ENCODE peak calls at places on chromosomes 2 and 18, in nine cellular contexts. E, Z, P, X, Y, N, Q, D and L are unnamed samples.

GRCh38 chr18:55421612-55422381 is 166.2 kb downstream of the TCF4 start:
- DNase-seq in E (peak; percentile 26), Z (peak; percentile 63), P (peak; percentile 18), X (peak; percentile 21), Y (no peak), N (peak; percentile 45), Q (no peak), D (no peak), L (no peak)

GRCh38 chr2:172096661-172097547 is 5.8 kb downstream of the DLX2 start:
- DNase-seq in E (peak; percentile 89), Z (peak; percentile 56), P (peak; percentile 83), X (no peak), Y (no peak), N (no peak), Q (peak; percentile 84), D (no peak), L (no peak)

GRCh38 chr2:26590439-26590838 is 50.7 kb downstream of the CIB4 start:
- DNase-seq in E (no peak), Z (no peak), P (no peak), X (no peak), Y (peak; percentile 8), N (no peak), Q (peak; percentile 34), D (no peak), L (no peak)

GRCh38 chr2:46518848-46519247 is 39.5 kb downstream of the TMEM247 start:
- DNase-seq in E (no peak), Z (no peak), P (no peak), X (no peak), Y (no peak), N (no peak), Q (no peak), D (peak; percentile 62), L (no peak)

GRCh38 chr2:208006833-208007232 is 18.5 kb downstream of the PLEKHM3 start:
- DNase-seq in E (peak; percentile 60), Z (peak; percentile 82), P (peak; percentile 68), X (no peak), Y (no peak), N (no peak), Q (no peak), D (no peak), L (no peak)

GRCh38 chr2:11075221-11075620 is 80.0 kb upstream of the SLC66A3 start:
- DNase-seq in E (no peak), Z (no peak), P (no peak), X (no peak), Y (no peak), N (no peak), Q (peak; percentile 76), D (no peak), L (no peak)

GRCh38 chr2:8193686-8194615 is 487.9 kb upstream of the ID2 start:
- DNase-seq in E (no peak), Z (no peak), P (no peak), X (no peak), Y (peak; percentile 76), N (no peak), Q (no peak), D (no peak), L (no peak)

GRCh38 chr18:48892146-48892855 is 58.5 kb downstream of the SMAD7 start:
- DNase-seq in E (no peak), Z (no peak), P (no peak), X (no peak), Y (no peak), N (no peak), Q (peak; percentile 83), D (no peak), L (no peak)

GRCh38 chr2:39666489-39667141 is 898 bp downstream of the TMEM178A start:
- DNase-seq in E (no peak), Z (peak; percentile 17), P (no peak), X (no peak), Y (no peak), N (no peak), Q (no peak), D (no peak), L (no peak)

GRCh38 chr2:96694816-96695455 is 44.9 kb downstream of the LMAN2L start:
- DNase-seq in E (no peak), Z (no peak), P (no peak), X (no peak), Y (no peak), N (no peak), Q (no peak), D (no peak), L (no peak)

GRCh38 chr2:161115205-161115604 is 45.0 kb upstream of the TANK start:
- DNase-seq in E (no peak), Z (no peak), P (no peak), X (no peak), Y (no peak), N (no peak), Q (no peak), D (no peak), L (no peak)

GRCh38 chr2:127897531-127898187 is 11.9 kb upstream of the AMMECR1L start:
- DNase-seq in E (no peak), Z (no peak), P (no peak), X (no peak), Y (no peak), N (no peak), Q (no peak), D (no peak), L (no peak)

GRCh38 chr2:19496646-19497045 is 138.2 kb upstream of the OSR1 start:
- DNase-seq in E (no peak), Z (no peak), P (no peak), X (no peak), Y (no peak), N (no peak), Q (no peak), D (no peak), L (no peak)

GRCh38 chr2:15982285-15982967 is 42.1 kb downstream of the MYCN start:
- DNase-seq in E (no peak), Z (no peak), P (no peak), X (peak; percentile 100), Y (peak; percentile 99), N (no peak), Q (no peak), D (no peak), L (no peak)

GRCh38 chr2:12167525-12168317 is 421.3 kb downstream of the LPIN1 start:
- DNase-seq in E (no peak), Z (no peak), P (no peak), X (peak; percentile 79), Y (peak; percentile 45), N (no peak), Q (no peak), D (no peak), L (no peak)

GRCh38 chr2:101205521-101205998 is 47.1 kb upstream of the CNOT11 start:
- DNase-seq in E (peak; percentile 80), Z (peak; percentile 72), P (peak; percentile 83), X (peak; percentile 30), Y (peak; percentile 65), N (no peak), Q (no peak), D (peak; percentile 25), L (peak; percentile 33)

GRCh38 chr2:19225931-19226330 is 132.5 kb downstream of the OSR1 start:
- DNase-seq in E (no peak), Z (no peak), P (no peak), X (no peak), Y (no peak), N (no peak), Q (no peak), D (no peak), L (no peak)

GRCh38 chr18:78816916-78817315 is 162.7 kb upstream of the SALL3 start:
- DNase-seq in E (no peak), Z (no peak), P (no peak), X (no peak), Y (no peak), N (no peak), Q (peak; percentile 42), D (no peak), L (no peak)
- TF ChIP-seq CTCF in E (no peak), Z (no peak), P (no peak), X (no peak), Y (no peak), N (no peak), Q (no peak), D (no peak), L (no peak)

GRCh38 chr2:65137197-65137780 is 7.4 kb upstream of the RAB1A start:
- DNase-seq in E (no peak), Z (no peak), P (no peak), X (no peak), Y (no peak), N (no peak), Q (no peak), D (no peak), L (no peak)

GRCh38 chr2:65144571-65144970 is 14.7 kb upstream of the RAB1A start:
- DNase-seq in E (no peak), Z (no peak), P (no peak), X (no peak), Y (no peak), N (no peak), Q (peak; percentile 17), D (no peak), L (no peak)

GRCh38 chr2:65146067-65146466 is 16.2 kb upstream of the RAB1A start:
- DNase-seq in E (no peak), Z (no peak), P (no peak), X (no peak), Y (no peak), N (no peak), Q (no peak), D (no peak), L (no peak)

DNA sequence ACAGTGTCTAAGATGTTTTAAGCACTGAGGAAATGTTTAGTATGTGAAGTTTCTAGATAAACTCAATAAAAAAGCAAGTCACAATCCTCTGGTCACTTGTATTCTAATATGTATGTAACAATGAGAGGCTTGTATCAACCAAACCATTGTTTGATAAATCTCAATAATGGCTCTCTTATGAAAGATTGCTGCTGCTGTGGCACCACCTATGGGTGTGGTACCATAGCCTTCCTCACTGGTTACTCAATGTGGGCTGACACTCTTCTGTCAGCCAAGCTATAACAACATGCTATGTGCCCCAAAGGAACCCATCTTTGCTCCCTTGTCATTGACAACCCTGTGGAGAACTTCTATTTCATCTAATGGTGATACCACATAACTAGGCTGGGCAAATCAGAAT is 12.6 kb upstream of the RAB1A start:
- DNase-seq in E (no peak), Z (no peak), P (no peak), X (no peak), Y (no peak), N (peak; percentile 41), Q (peak; percentile 34), D (no peak), L (no peak)
- TF ChIP-seq CTCF in E (peak; percentile 28), Z (no peak), P (no peak), X (peak; percentile 21), Y (peak; percentile 25), N (peak; percentile 74), Q (no peak), D (peak; percentile 45), L (no peak)

GRCh38 chr2:214865400-214865799 is 55.9 kb upstream of the BARD1 start:
- DNase-seq in E (no peak), Z (no peak), P (no peak), X (no peak), Y (no peak), N (no peak), Q (no peak), D (no peak), L (no peak)
- TF ChIP-seq CTCF in E (no peak), Z (no peak), P (no peak), X (no peak), Y (no peak), N (no peak), Q (no peak), D (no peak), L (no peak)

DNA sequence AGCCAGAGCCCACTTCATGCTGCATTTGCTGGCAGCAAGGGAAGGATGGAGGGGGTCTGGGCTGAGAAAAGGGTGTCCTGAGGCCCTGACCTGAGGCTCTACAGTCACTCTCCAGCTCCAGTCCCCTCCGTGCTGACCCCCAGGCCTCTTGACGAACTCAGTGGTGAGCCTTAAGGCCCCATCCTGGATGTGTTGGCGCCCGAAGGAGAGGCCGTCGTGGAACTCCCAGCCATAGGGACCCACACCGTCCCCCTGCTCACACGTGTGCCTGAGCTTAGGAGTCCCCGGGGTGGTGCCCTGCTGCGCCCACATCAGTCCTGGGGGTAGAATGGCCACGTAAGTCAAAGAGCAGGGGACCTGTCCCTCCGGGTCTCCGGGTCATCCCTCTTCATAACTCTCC is 776 bp downstream of the MOGS start:
- DNase-seq in E (no peak), Z (no peak), P (no peak), X (no peak), Y (no peak), N (peak; percentile 33), Q (no peak), D (no peak), L (no peak)
- TF ChIP-seq CTCF in E (no peak), Z (no peak), P (no peak), X (no peak), Y (no peak), N (no peak), Q (no peak), D (no peak), L (no peak)